ENCODE peak calls at places on chromosome 3, in six cellular contexts. M is HFF-Myc, J is uterus, R is cardiac fibroblast, C is fibroblast of mammary gland, T is endothelial cell. D is an unnamed sample.
A peak's percentile ranks its signal among the peaks of the same experiment; 100 is the strongest.

GRCh38 chr3:101119535-101119934 is 126.3 kb upstream of the ABI3BP start:
- DNase-seq in C (peak; percentile 84), T (no peak), J (no peak), R (peak; percentile 78), M (no peak), D (no peak)

GRCh38 chr3:13152826-13153710 is 79.8 kb upstream of the IQSEC1 start:
- DNase-seq in C (no peak), M (no peak), R (no peak), J (no peak), T (no peak), D (no peak)

GRCh38 chr3:126554560-126555525 is 3.9 kb downstream of the C3orf22 start:
- DNase-seq in J (peak; percentile 6), C (no peak), R (no peak), T (no peak), M (no peak), D (no peak)

GRCh38 chr3:188796122-188796631 is 375.6 kb upstream of the TPRG1 start:
- DNase-seq in R (peak; percentile 97), M (peak; percentile 39), T (no peak), C (peak; percentile 98), J (no peak), D (peak; percentile 14)

GRCh38 chr3:11564577-11565001 is 79.1 kb downstream of the VGLL4 start:
- DNase-seq in C (no peak), M (no peak), R (no peak), T (no peak), J (peak; percentile 14), D (no peak)

GRCh38 chr3:38579146-38579545 is 70.3 kb downstream of the SCN5A start:
- DNase-seq in C (no peak), J (no peak), R (peak; percentile 21), T (no peak), M (peak; percentile 10), D (no peak)

GRCh38 chr3:167187211-167187610 is 192.9 kb downstream of the ZBBX start:
- DNase-seq in M (no peak), C (no peak), J (no peak), R (no peak), T (no peak), D (no peak)

GRCh38 chr3:10268930-10269329 is 20.7 kb downstream of the TATDN2 start:
- DNase-seq in M (no peak), T (no peak), J (no peak), R (no peak), C (no peak), D (no peak)

GRCh38 chr3:53113293-53114010 is 16.8 kb downstream of the RFT1 start:
- DNase-seq in J (peak; percentile 46), R (no peak), C (no peak), M (no peak), T (no peak), D (no peak)

GRCh38 chr3:9916346-9916733 is 558 bp upstream of the IL17RC start:
- DNase-seq in T (no peak), C (peak; percentile 92), J (no peak), M (no peak), R (peak; percentile 91), D (no peak)

GRCh38 chr3:43071313-43071893 is 34.5 kb downstream of the POMGNT2 start:
- DNase-seq in M (no peak), J (no peak), T (no peak), C (peak; percentile 6), R (peak; percentile 4), D (no peak)

GRCh38 chr3:178320481-178321352 is 215.5 kb upstream of the KCNMB2 start:
- DNase-seq in C (peak; percentile 45), R (peak; percentile 67), T (no peak), J (no peak), M (no peak), D (no peak)

GRCh38 chr3:178325330-178325729 is 210.9 kb upstream of the KCNMB2 start:
- DNase-seq in C (peak; percentile 65), R (peak; percentile 76), T (no peak), J (no peak), M (no peak), D (no peak)
- TF ChIP-seq CTCF in C (peak; percentile 47), R (peak; percentile 31), T (peak; percentile 24), J (peak; percentile 59), M (peak; percentile 28), D (no peak)

GRCh38 chr3:71022552-71023335 is 560.8 kb downstream of the FOXP1 start:
- DNase-seq in R (peak; percentile 53), J (no peak), M (no peak), T (peak; percentile 42), C (peak; percentile 43), D (no peak)
- TF ChIP-seq CTCF in R (peak; percentile 29), J (no peak), M (peak; percentile 35), T (no peak), C (peak; percentile 42), D (peak; percentile 4)

GRCh38 chr3:186220886-186221285 is 112.0 kb upstream of the ETV5 start:
- DNase-seq in R (no peak), T (no peak), M (no peak), J (no peak), C (peak; percentile 33), D (no peak)
- TF ChIP-seq CTCF in R (no peak), T (no peak), M (no peak), J (no peak), C (peak; percentile 20), D (peak; percentile 9)

DNA sequence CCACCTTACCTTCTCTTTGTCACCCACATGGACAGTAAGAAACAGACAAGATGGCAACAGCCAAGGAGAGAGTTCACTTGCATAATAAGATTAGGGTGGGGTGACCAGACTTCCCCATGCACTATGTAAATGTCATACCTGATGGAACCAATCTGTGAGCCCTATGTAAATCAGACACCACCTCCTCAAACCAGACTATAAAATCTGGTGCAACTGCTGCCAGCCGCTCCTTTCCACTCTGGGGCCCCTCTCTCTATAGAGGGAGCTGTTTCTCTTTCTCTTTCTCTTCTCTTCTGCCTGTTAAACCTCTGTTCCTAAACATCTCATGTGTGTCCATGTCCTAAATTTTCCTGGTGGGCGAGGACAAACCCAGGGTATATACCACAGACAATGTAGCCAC is 405.5 kb upstream of the CNTN4 start:
- DNase-seq in R (no peak), M (no peak), T (no peak), J (no peak), C (no peak), D (no peak)
- TF ChIP-seq CTCF in R (no peak), M (no peak), T (no peak), J (no peak), C (no peak), D (no peak)

GRCh38 chr3:181936774-181937173 is 225.0 kb downstream of the SOX2 start:
- DNase-seq in M (no peak), C (no peak), J (no peak), R (no peak), T (no peak), D (no peak)
- TF ChIP-seq CTCF in M (no peak), C (no peak), J (no peak), R (no peak), T (no peak), D (no peak)

DNA sequence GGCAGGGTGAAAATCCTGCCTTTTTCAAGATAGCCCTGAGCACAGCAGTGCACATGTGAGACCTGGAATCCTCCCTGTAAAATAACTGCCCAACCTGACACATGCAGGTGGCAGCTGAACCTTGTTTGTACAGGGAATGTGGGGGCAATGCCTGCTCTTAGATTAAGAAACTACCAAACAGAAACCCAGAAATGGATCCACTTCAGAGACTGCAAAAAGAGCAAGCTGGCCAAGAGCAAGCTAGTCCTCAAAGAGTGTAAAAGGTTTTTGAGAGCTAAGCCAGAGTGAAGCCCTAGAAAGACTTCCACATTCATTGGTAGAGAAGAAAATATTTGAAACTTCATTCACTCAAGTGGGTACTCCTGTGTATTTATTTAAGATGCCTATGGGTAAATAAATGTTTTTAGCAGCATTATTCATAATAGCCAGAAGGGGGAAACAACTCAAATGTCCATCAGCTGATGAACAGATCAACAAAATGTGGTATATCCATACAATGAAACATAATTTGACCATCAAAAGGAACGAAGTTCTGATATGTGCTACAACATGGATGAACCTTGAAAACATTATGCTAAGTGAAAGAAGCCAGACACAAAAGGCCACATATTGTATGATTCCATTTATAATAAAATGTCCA is 96.0 kb upstream of the TSC22D2 start:
- DNase-seq in C (no peak), T (no peak), J (no peak), R (no peak), M (no peak), D (no peak)
- TF ChIP-seq CTCF in C (no peak), T (no peak), J (no peak), R (no peak), M (no peak), D (no peak)

DNA sequence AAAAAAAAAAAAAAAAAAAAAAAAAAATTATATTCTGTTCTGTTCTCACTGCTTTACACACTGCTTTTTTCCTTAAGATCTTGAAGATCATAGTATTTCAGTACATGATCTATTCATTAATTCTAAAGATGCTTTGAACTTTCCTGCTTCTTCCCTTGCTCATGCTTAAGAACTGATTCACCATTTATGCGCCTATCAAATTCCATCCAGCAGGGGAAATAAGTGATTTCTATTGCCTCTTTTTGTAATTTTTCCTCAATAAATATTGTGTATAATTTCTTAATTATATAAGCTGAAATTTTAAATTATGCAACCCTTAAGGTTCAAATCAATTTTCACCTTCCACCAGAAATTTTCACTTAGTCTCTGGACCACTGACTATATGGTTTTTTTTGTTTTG is 10.6 kb downstream of the DENND6A start:
- DNase-seq in R (peak; percentile 41), M (no peak), T (no peak), C (peak; percentile 42), J (no peak), D (no peak)
- TF ChIP-seq CTCF in R (peak; percentile 14), M (peak; percentile 12), T (peak; percentile 47), C (peak; percentile 37), J (no peak), D (no peak)

DNA sequence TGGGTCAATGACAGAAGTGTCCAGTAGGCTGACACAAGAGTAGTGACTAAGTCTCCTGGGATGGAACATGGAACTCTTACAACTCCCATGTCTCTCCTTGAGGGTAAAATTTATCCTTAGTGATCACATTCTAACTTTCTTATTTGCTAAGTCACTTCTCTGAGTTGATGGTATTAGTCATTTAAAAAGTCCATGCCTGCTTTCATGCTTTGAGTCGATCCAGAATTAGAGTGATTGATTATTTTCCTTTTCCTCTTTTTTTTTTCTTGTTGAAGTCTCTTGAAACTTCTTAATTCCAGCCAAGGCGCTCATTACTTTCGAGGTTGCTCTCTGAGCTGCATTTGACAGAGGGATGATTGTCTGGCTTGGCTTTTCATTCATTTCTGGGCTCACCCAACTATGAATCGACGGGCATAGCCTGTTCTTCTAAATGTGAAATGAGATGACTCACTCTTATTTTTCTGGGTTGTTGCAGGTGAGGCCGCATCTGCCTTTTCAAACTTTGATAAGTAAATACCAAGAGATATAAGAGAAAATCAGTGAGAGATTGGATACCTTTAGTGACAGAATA is 34.9 kb downstream of the LRRC3B start:
- DNase-seq in R (no peak), M (no peak), C (no peak), J (no peak), T (no peak), D (no peak)
- TF ChIP-seq CTCF in R (no peak), M (no peak), C (no peak), J (no peak), T (peak; percentile 20), D (no peak)

DNA sequence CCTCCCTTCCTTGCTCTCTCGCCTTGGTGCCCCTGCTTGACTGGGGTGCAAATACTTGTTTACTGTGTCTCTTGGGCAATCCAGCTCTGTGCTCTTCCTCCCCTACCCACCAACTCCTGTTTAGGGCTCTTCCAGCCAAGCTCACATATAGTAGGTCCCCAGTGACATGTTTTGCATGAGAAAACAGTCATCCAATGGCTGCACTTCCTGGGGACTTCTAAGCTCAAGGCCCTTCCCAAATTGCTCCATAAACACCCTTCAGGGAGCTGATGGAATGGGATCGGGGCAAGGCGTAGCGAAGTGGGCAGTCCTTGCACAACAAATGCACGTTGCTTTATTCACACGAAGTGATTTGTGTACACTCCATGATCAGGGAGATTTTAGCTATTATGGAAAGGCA is 9.4 kb upstream of the COPG1 start:
- DNase-seq in T (no peak), J (no peak), R (no peak), C (no peak), M (no peak), D (no peak)
- TF ChIP-seq CTCF in T (no peak), J (no peak), R (no peak), C (no peak), M (no peak), D (no peak)

D was measured in GM13977.